ENCODE peak calls at places on chromosomes 1 and 21, in eight cellular contexts. R is cardiac muscle cell, I is Calu3, M is GM20000, O is fibroblast of lung, K is stomach, E is tibial artery, F is breast epithelium. D is an unnamed sample.

GRCh38 chr1:185045793-185046441 is 559 bp downstream of the RNF2 start:
- DNase-seq in M (peak; percentile 74), K (peak; percentile 30), O (peak; percentile 23), E (no peak), F (no peak), R (peak; percentile 44), I (peak; percentile 40), D (peak; percentile 73)

GRCh38 chr1:41380979-41381690 is 19.9 kb downstream of the FOXO6 start:
- DNase-seq in O (no peak), E (peak; percentile 82), R (peak; percentile 55), F (no peak), M (no peak), K (peak; percentile 69), I (peak; percentile 70), D (no peak)

GRCh38 chr1:55329091-55329490 is 113.9 kb upstream of the USP24 start:
- DNase-seq in F (no peak), I (no peak), R (peak; percentile 51), K (no peak), O (no peak), M (no peak), E (no peak), D (no peak)

GRCh38 chr1:59574085-59574484 is 240.7 kb upstream of the HOOK1 start:
- DNase-seq in K (no peak), I (no peak), F (no peak), M (no peak), O (peak; percentile 87), E (no peak), R (peak; percentile 86), D (no peak)

GRCh38 chr1:12728391-12728790 is 12.5 kb downstream of the AADACL3 start:
- DNase-seq in I (no peak), O (no peak), M (no peak), F (no peak), E (no peak), R (no peak), K (no peak), D (no peak)

GRCh38 chr1:196723325-196724185 is 51.1 kb upstream of the CFHR3 start:
- DNase-seq in R (peak; percentile 40), I (peak; percentile 83), K (peak; percentile 64), E (no peak), M (peak; percentile 32), O (peak; percentile 3), F (no peak), D (peak; percentile 6)

GRCh38 chr1:1005774-1006304 is 5.9 kb upstream of the HES4 start:
- DNase-seq in E (no peak), K (no peak), M (no peak), R (no peak), O (no peak), I (no peak), F (no peak), D (no peak)

GRCh38 chr1:181656491-181656890 is 173.2 kb downstream of the CACNA1E start:
- DNase-seq in K (no peak), E (no peak), O (peak; percentile 2), M (no peak), I (no peak), R (no peak), F (no peak), D (no peak)

GRCh38 chr21:45251635-45252447 is 35.9 kb downstream of the POFUT2 start:
- DNase-seq in M (no peak), F (no peak), E (no peak), O (no peak), I (no peak), R (no peak), K (no peak), D (no peak)

GRCh38 chr1:9838946-9839345 is 15.2 kb upstream of the CLSTN1 start:
- DNase-seq in M (no peak), F (no peak), R (no peak), I (no peak), K (no peak), O (no peak), E (peak; percentile 51), D (no peak)

GRCh38 chr1:221494670-221495069 is 247.2 kb downstream of the DUSP10 start:
- DNase-seq in R (peak; percentile 53), E (no peak), M (no peak), O (peak; percentile 21), I (peak; percentile 26), F (no peak), K (no peak), D (no peak)

GRCh38 chr1:8184301-8184700 is 133.6 kb upstream of the SLC45A1 start:
- DNase-seq in F (no peak), R (no peak), E (no peak), O (no peak), K (no peak), I (no peak), M (no peak), D (no peak)

GRCh38 chr1:26696645-26697440 is 1.0 kb downstream of the ARID1A start:
- DNase-seq in E (peak; percentile 70), M (peak; percentile 72), F (no peak), O (no peak), K (peak; percentile 40), I (peak; percentile 35), R (no peak), D (peak; percentile 72)

GRCh38 chr1:223233410-223234163 is 90.5 kb upstream of the TLR5 start:
- DNase-seq in E (no peak), F (no peak), I (peak; percentile 58), M (no peak), K (peak; percentile 32), O (peak; percentile 69), R (peak; percentile 73), D (no peak)

GRCh38 chr1:203441811-203442210 is 33.8 kb upstream of the PRELP start:
- DNase-seq in M (no peak), R (no peak), K (no peak), F (no peak), I (no peak), O (no peak), E (no peak), D (no peak)

GRCh38 chr1:203439086-203439620 is 36.5 kb upstream of the PRELP start:
- DNase-seq in E (no peak), F (no peak), M (no peak), I (no peak), O (no peak), R (peak; percentile 16), K (no peak), D (no peak)

GRCh38 chr1:203443296-203443695 is 32.3 kb upstream of the PRELP start:
- DNase-seq in I (no peak), O (no peak), E (peak; percentile 1), R (no peak), F (no peak), K (no peak), M (no peak), D (no peak)

GRCh38 chr1:203442821-203443220 is 32.8 kb upstream of the PRELP start:
- DNase-seq in F (no peak), M (no peak), R (no peak), K (no peak), O (no peak), E (peak; percentile 78), I (no peak), D (no peak)

GRCh38 chr1:203440780-203441179 is 34.8 kb upstream of the PRELP start:
- DNase-seq in O (peak; percentile 88), R (peak; percentile 93), I (peak; percentile 35), M (peak; percentile 40), E (peak; percentile 92), F (peak; percentile 81), K (peak; percentile 75), D (peak; percentile 48)
- TF ChIP-seq CTCF in O (peak; percentile 79), R (peak; percentile 68), I (no peak), M (no peak), E (peak; percentile 88), F (peak; percentile 77), K (peak; percentile 43), D (peak; percentile 49)

DNA sequence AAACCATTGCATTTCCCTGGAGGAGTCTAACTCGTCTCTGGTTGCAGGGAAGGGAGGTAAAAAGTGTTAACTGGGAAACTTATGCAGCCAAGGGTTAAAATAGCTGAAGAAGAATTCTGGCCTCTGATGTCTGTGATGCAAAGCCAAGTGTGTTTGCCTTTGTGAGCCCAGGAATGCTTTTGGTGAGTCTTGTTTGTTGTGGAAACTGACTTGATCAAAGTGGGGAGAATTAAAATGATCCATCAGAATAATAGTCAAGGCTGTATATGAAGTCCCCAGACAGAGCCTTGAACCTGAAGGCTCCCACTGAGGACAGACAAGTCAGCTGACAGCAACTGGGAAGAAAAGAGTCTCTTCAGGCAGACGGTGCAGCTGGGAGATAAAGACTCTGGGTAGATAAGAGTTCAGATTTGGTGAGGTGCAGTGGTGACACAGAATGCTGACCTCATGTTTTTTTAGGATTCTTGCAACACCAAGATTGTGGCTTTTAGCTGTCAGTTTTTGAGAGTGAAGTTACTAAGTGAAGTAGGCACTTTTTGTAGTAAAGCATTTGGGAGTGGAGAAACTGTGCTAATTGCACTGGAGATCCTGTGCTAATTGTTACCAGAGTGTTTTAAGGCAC is 59.6 kb upstream of the WLS start:
- DNase-seq in R (peak; percentile 60), K (no peak), O (peak; percentile 19), M (no peak), I (no peak), F (no peak), E (no peak), D (no peak)
- TF ChIP-seq CTCF in R (no peak), K (no peak), O (no peak), M (no peak), I (no peak), F (no peak), E (no peak), D (no peak)

GRCh38 chr1:37663426-37664000 is 28.8 kb upstream of the CDCA8 start:
- DNase-seq in M (no peak), R (no peak), E (no peak), K (no peak), O (no peak), F (no peak), I (no peak), D (no peak)

GRCh38 chr1:37670133-37670532 is 22.2 kb upstream of the CDCA8 start:
- DNase-seq in R (no peak), F (no peak), E (no peak), M (no peak), O (no peak), K (no peak), I (no peak), D (no peak)

GRCh38 chr1:37666241-37666867 is 26.0 kb upstream of the CDCA8 start:
- DNase-seq in I (no peak), R (no peak), E (no peak), F (no peak), M (no peak), K (no peak), O (no peak), D (no peak)

GRCh38 chr1:37671261-37671660 is 21.1 kb upstream of the CDCA8 start:
- DNase-seq in M (no peak), R (no peak), O (no peak), K (no peak), I (no peak), F (no peak), E (no peak), D (no peak)

GRCh38 chr1:37667023-37667769 is 25.1 kb upstream of the CDCA8 start:
- DNase-seq in R (no peak), F (no peak), M (no peak), K (no peak), I (no peak), O (no peak), E (no peak), D (no peak)
- TF ChIP-seq CTCF in R (no peak), F (no peak), M (no peak), K (no peak), I (no peak), O (no peak), E (no peak), D (no peak)

DNA sequence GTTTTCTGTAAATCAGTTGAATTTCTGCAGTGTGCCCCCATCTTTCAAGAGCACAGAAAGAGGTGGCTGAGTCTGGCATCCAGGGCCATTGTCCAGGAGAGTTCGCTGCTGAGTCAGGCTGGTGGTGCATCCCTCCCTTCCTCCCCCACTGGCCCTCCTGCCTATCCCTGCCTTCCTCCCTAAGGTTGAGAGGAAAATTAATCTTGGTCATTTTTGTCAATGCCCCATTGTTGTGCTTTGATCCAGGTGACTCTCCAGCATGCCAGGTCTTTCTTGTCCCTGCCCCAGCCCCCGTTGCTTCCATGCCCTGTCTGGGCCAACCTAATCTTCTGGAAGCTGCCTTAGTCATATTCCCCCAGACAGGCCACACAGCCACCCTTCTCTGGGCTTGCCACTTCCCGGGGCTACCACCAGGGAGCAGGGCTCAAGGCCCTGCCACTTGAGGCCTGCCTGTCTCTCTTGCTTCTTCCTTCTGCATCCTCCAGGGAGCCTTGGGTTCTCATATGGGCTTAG is 26.6 kb downstream of the PROK1 start:
- DNase-seq in F (no peak), K (no peak), O (no peak), R (peak; percentile 16), I (peak; percentile 64), E (no peak), M (no peak), D (no peak)
- TF ChIP-seq CTCF in F (no peak), K (peak; percentile 17), O (peak; percentile 20), R (peak; percentile 36), I (no peak), E (no peak), M (no peak), D (peak; percentile 22)

D was measured in GM13977.